ENCODE peak calls at places on chromosomes 6 and 20, in four cellular contexts. One of them, this sample, is unnamed.

GRCh38 chr6:28606424-28607391 is 81.0 kb downstream of the GPX5 start:
- DNase-seq in GM20000: peak; percentile 62
- DNase-seq in A549: peak; percentile 83
- DNase-seq in B cell: no peak
- DNase-seq in this sample: peak; percentile 44

GRCh38 chr6:31143148-31143547 is 4.3 kb upstream of the PSORS1C2 start:
- DNase-seq in GM20000: no peak
- DNase-seq in A549: no peak
- DNase-seq in B cell: no peak
- DNase-seq in this sample: no peak

GRCh38 chr20:21125072-21125848 is 622 bp upstream of the KIZ start:
- DNase-seq in GM20000: peak; percentile 12
- DNase-seq in A549: peak; percentile 88
- DNase-seq in B cell: no peak
- DNase-seq in this sample: no peak

GRCh38 chr6:2509746-2510145 is 241.0 kb downstream of the MYLK4 start:
- DNase-seq in GM20000: no peak
- DNase-seq in A549: no peak
- DNase-seq in B cell: no peak
- DNase-seq in this sample: no peak

GRCh38 chr6:165717732-165718465 is 54.9 kb upstream of the PDE10A start:
- DNase-seq in GM20000: no peak
- DNase-seq in A549: no peak
- DNase-seq in B cell: no peak
- DNase-seq in this sample: no peak

GRCh38 chr6:109471105-109471810 is 11.8 kb downstream of the ZBTB24 start:
- DNase-seq in GM20000: no peak
- DNase-seq in A549: no peak
- DNase-seq in B cell: no peak
- DNase-seq in this sample: no peak

GRCh38 chr6:28161410-28162079 is 19.9 kb downstream of the ZKSCAN8 start:
- DNase-seq in GM20000: peak; percentile 87
- DNase-seq in A549: peak; percentile 25
- DNase-seq in B cell: peak; percentile 70
- DNase-seq in this sample: no peak

GRCh38 chr6:147135211-147135672 is 69.0 kb upstream of the STXBP5 start:
- DNase-seq in GM20000: no peak
- DNase-seq in A549: peak; percentile 4
- DNase-seq in B cell: no peak
- DNase-seq in this sample: no peak

GRCh38 chr6:7108196-7108963 is 619 bp downstream of the RREB1 start:
- DNase-seq in GM20000: peak; percentile 73
- DNase-seq in A549: peak; percentile 25
- DNase-seq in B cell: peak; percentile 78
- DNase-seq in this sample: no peak

GRCh38 chr6:30447237-30447636 is 42.1 kb upstream of the HLA-E start:
- DNase-seq in GM20000: no peak
- DNase-seq in A549: peak; percentile 32
- DNase-seq in B cell: no peak
- DNase-seq in this sample: no peak

GRCh38 chr6:150910561-150910960 is 45.1 kb downstream of the MTHFD1L start:
- DNase-seq in GM20000: no peak
- DNase-seq in A549: no peak
- DNase-seq in B cell: no peak
- DNase-seq in this sample: no peak

GRCh38 chr20:19971121-19971520 is 46.0 kb upstream of the NAA20 start:
- DNase-seq in GM20000: no peak
- DNase-seq in A549: no peak
- DNase-seq in B cell: no peak
- DNase-seq in this sample: no peak

GRCh38 chr20:33005132-33005566 is 916 bp upstream of the SUN5 start:
- DNase-seq in GM20000: peak; percentile 39
- DNase-seq in A549: no peak
- DNase-seq in B cell: no peak
- DNase-seq in this sample: no peak

GRCh38 chr20:34713194-34713943 is 9.2 kb downstream of the TP53INP2 start:
- DNase-seq in GM20000: no peak
- DNase-seq in A549: peak; percentile 64
- DNase-seq in B cell: no peak
- DNase-seq in this sample: no peak

GRCh38 chr6:137832110-137832509 is 34.9 kb upstream of the TNFAIP3 start:
- DNase-seq in GM20000: no peak
- DNase-seq in A549: peak; percentile 15
- DNase-seq in B cell: no peak
- DNase-seq in this sample: no peak

GRCh38 chr6:27205375-27206278 is 41.9 kb upstream of the PRSS16 start:
- DNase-seq in GM20000: peak; percentile 41
- DNase-seq in A549: no peak
- DNase-seq in B cell: no peak
- DNase-seq in this sample: no peak

GRCh38 chr6:1424306-1424927 is 35.0 kb downstream of the FOXF2 start:
- DNase-seq in GM20000: peak; percentile 63
- DNase-seq in A549: peak; percentile 63
- DNase-seq in B cell: no peak
- DNase-seq in this sample: peak; percentile 53
- TF ChIP-seq CTCF in GM20000: peak; percentile 45
- TF ChIP-seq CTCF in A549: peak; percentile 57
- TF ChIP-seq CTCF in B cell: peak; percentile 23
- TF ChIP-seq CTCF in this sample: peak; percentile 75

DNA sequence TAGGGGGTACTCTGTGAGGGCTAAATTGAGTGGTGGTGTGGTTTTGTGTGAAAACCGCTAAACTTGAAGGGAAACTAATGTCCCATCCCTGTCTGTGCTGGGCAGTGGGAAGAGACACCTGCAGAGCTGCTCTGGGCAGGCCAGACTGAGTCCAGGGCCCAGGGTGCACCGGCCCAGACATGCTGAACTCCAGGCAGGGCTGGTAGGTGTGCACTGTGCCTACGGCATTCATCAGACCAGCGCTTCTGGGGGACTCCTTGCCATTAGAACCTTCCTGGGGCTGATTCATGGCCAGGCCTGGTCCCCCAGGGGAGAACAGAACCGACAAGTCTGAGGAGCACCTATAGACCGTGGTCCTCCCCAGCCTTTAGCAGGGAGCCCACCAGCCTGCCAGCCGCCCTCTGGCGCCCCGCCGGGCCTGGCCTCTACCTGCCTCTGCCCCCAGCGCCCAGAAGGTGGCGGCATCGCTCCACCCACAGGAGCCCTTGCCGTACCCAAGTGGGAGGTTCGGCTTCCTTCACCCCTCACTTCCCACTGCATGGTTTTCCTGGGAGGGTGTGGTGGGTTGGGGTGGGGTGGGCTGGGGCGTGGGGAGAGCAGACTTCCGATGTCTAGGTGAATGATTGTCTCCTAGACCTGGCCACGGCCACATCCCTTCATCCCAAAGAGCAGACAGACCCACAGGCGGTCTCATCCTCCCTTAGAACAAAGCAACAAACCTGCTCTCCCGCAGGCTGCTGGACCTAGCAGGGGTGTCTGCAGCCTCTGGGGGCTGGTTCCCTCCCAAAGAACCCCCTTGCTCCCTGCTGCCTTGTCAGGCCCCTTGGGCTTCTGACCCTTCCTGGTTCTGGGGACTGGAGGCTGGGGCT is 15.5 kb downstream of the CCDC167 start:
- DNase-seq in GM20000: peak; percentile 81
- DNase-seq in A549: peak; percentile 55
- DNase-seq in B cell: peak; percentile 92
- DNase-seq in this sample: peak; percentile 90
- TF ChIP-seq CTCF in GM20000: peak; percentile 82
- TF ChIP-seq CTCF in A549: peak; percentile 71
- TF ChIP-seq CTCF in B cell: peak; percentile 86
- TF ChIP-seq CTCF in this sample: peak; percentile 80

GRCh38 chr6:42879372-42880239 is at the start of gene RPL7L1:
- DNase-seq in GM20000: peak; percentile 75
- DNase-seq in A549: peak; percentile 50
- DNase-seq in B cell: peak; percentile 77
- DNase-seq in this sample: peak; percentile 66
- TF ChIP-seq CTCF in GM20000: no peak
- TF ChIP-seq CTCF in A549: no peak
- TF ChIP-seq CTCF in B cell: no peak
- TF ChIP-seq CTCF in this sample: no peak

GRCh38 chr6:134028438-134028837 is 24.0 kb downstream of the SLC2A12 start:
- DNase-seq in GM20000: no peak
- DNase-seq in A549: no peak
- DNase-seq in B cell: no peak
- DNase-seq in this sample: no peak

GRCh38 chr6:134034478-134034877 is 17.9 kb downstream of the SLC2A12 start:
- DNase-seq in GM20000: no peak
- DNase-seq in A549: no peak
- DNase-seq in B cell: no peak
- DNase-seq in this sample: no peak

GRCh38 chr6:134031696-134032255 is 20.6 kb downstream of the SLC2A12 start:
- DNase-seq in GM20000: no peak
- DNase-seq in A549: no peak
- DNase-seq in B cell: no peak
- DNase-seq in this sample: no peak

GRCh38 chr6:134026597-134026996 is 25.8 kb downstream of the SLC2A12 start:
- DNase-seq in GM20000: no peak
- DNase-seq in A549: no peak
- DNase-seq in B cell: no peak
- DNase-seq in this sample: no peak

GRCh38 chr6:134029495-134030455 is 22.6 kb downstream of the SLC2A12 start:
- DNase-seq in GM20000: no peak
- DNase-seq in A549: peak; percentile 6
- DNase-seq in B cell: no peak
- DNase-seq in this sample: no peak
- TF ChIP-seq CTCF in GM20000: no peak
- TF ChIP-seq CTCF in A549: no peak
- TF ChIP-seq CTCF in B cell: no peak
- TF ChIP-seq CTCF in this sample: no peak

GRCh38 chr6:22906091-22906549 is 336.8 kb downstream of the HDGFL1 start:
- DNase-seq in GM20000: no peak
- DNase-seq in A549: peak; percentile 4
- DNase-seq in B cell: no peak
- DNase-seq in this sample: no peak
- TF ChIP-seq CTCF in GM20000: no peak
- TF ChIP-seq CTCF in A549: no peak
- TF ChIP-seq CTCF in B cell: no peak
- TF ChIP-seq CTCF in this sample: no peak

DNA sequence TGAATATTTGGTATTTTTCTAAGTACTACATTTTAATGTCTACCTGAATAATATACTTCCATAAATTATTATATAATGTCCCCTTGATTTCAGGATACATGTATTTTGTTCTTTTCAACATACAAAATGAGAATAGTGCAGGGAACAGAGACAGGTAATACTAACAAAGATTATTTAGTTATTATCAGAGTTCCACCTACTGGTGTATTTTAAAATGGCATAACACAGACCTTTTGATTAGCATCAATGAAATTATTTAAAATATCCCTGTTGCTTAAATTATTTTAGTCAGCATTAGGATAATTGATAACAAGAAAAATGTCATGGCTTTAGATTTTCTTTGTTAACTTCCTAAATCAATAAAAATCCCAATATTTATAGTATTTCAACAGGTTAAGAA is 184.0 kb downstream of the PRDM13 start:
- DNase-seq in GM20000: no peak
- DNase-seq in A549: no peak
- DNase-seq in B cell: no peak
- DNase-seq in this sample: no peak
- TF ChIP-seq CTCF in GM20000: no peak
- TF ChIP-seq CTCF in A549: peak; percentile 8
- TF ChIP-seq CTCF in B cell: peak; percentile 21
- TF ChIP-seq CTCF in this sample: peak; percentile 35